ENCODE peak calls at places on chromosomes 6 and 20, in nine cellular contexts. C, M, F, K, S, Z, I, L and G are unnamed samples.

GRCh38 chr20:60137657-60138245 is 179.5 kb downstream of the CDH26 start:
- DNase-seq in C (no peak), M (no peak), F (no peak), K (peak), S (peak), Z (no peak), I (no peak), L (no peak), G (no peak)

GRCh38 chr20:22503577-22503976 is 80.8 kb downstream of the FOXA2 start:
- DNase-seq in C (no peak), M (no peak), F (no peak), K (no peak), S (no peak), Z (no peak), I (no peak), L (no peak), G (no peak)

GRCh38 chr20:42392417-42392816 is 774.2 kb upstream of the CHD6 start:
- DNase-seq in C (no peak), M (no peak), F (no peak), K (no peak), S (no peak), Z (no peak), I (no peak), L (no peak), G (no peak)

GRCh38 chr20:1278323-1278660 is 12.2 kb downstream of the SNPH start:
- DNase-seq in C (no peak), M (no peak), F (no peak), K (no peak), S (no peak), Z (no peak), I (no peak), L (no peak), G (no peak)

GRCh38 chr6:151690303-151690702 is 117.2 kb upstream of the ESR1 start:
- DNase-seq in C (no peak), M (no peak), F (no peak), K (peak), S (peak), Z (no peak), I (no peak), L (no peak), G (no peak)

GRCh38 chr6:134080171-134080795 is 27.9 kb upstream of the SLC2A12 start:
- DNase-seq in C (no peak), M (no peak), F (no peak), K (no peak), S (peak), Z (no peak), I (no peak), L (no peak), G (no peak)

GRCh38 chr6:141451508-141452353 is 681.0 kb upstream of the GJE1 start:
- DNase-seq in C (no peak), M (no peak), F (no peak), K (no peak), S (no peak), Z (no peak), I (no peak), L (no peak), G (no peak)

GRCh38 chr6:127451388-127451787 is 7.8 kb downstream of the KIAA0408 start:
- DNase-seq in C (no peak), M (no peak), F (no peak), K (no peak), S (no peak), Z (no peak), I (no peak), L (no peak), G (no peak)

GRCh38 chr20:32079655-32080109 is 27.6 kb downstream of the HCK start:
- DNase-seq in C (no peak), M (peak), F (no peak), K (no peak), S (no peak), Z (no peak), I (no peak), L (no peak), G (no peak)

GRCh38 chr6:97594834-97595233 is 311.8 kb upstream of the MMS22L start:
- DNase-seq in C (no peak), M (no peak), F (no peak), K (no peak), S (no peak), Z (no peak), I (no peak), L (no peak), G (no peak)

GRCh38 chr20:40970218-40970617 is 58.4 kb upstream of the TOP1 start:
- DNase-seq in C (no peak), M (peak), F (no peak), K (no peak), S (no peak), Z (no peak), I (peak), L (no peak), G (peak)

GRCh38 chr20:19834783-19835182 is 76.7 kb downstream of the RIN2 start:
- DNase-seq in C (no peak), M (no peak), F (no peak), K (no peak), S (no peak), Z (no peak), I (no peak), L (no peak), G (no peak)

GRCh38 chr6:43310137-43310536 is 1.5 kb upstream of the CRIP3 start:
- DNase-seq in C (no peak), M (no peak), F (no peak), K (no peak), S (no peak), Z (no peak), I (no peak), L (no peak), G (no peak)

GRCh38 chr6:43803783-43804549 is 34.0 kb downstream of the VEGFA start:
- DNase-seq in C (no peak), M (no peak), F (no peak), K (no peak), S (no peak), Z (no peak), I (no peak), L (no peak), G (no peak)

GRCh38 chr6:1554241-1554880 is 55.4 kb upstream of the FOXC1 start:
- DNase-seq in C (no peak), M (no peak), F (no peak), K (no peak), S (peak), Z (no peak), I (no peak), L (no peak), G (peak)

GRCh38 chr6:34940030-34940434 is 51.0 kb downstream of the ANKS1A start:
- DNase-seq in C (no peak), M (no peak), F (no peak), K (no peak), S (no peak), Z (no peak), I (no peak), L (no peak), G (no peak)

GRCh38 chr6:106372838-106373501 is 12.5 kb downstream of the CRYBG1 start:
- DNase-seq in C (no peak), M (no peak), F (no peak), K (no peak), S (no peak), Z (no peak), I (no peak), L (no peak), G (no peak)

GRCh38 chr6:159075506-159076100 is 30.8 kb upstream of the TAGAP start:
- DNase-seq in C (no peak), M (no peak), F (no peak), K (no peak), S (no peak), Z (peak), I (no peak), L (no peak), G (peak)

GRCh38 chr6:153503810-153504209 is 372.7 kb upstream of the RGS17 start:
- DNase-seq in C (no peak), M (peak), F (no peak), K (peak), S (no peak), Z (no peak), I (no peak), L (no peak), G (no peak)

GRCh38 chr6:127192911-127193503 is 73.7 kb upstream of the RNF146 start:
- DNase-seq in C (no peak), M (no peak), F (no peak), K (no peak), S (no peak), Z (no peak), I (no peak), L (no peak), G (no peak)

GRCh38 chr6:102494808-102495207 is 1101.3 kb downstream of the GRIK2 start:
- DNase-seq in C (no peak), M (no peak), F (no peak), K (no peak), S (no peak), Z (no peak), I (no peak), L (no peak), G (no peak)

GRCh38 chr6:142187209-142187608 is 40.1 kb downstream of the VTA1 start:
- DNase-seq in C (no peak), M (no peak), F (no peak), K (no peak), S (no peak), Z (no peak), I (no peak), L (no peak), G (no peak)

GRCh38 chr20:37564388-37565133 is 36.9 kb upstream of the BLCAP start:
- DNase-seq in C (no peak), M (peak), F (peak), K (peak), S (peak), Z (no peak), I (no peak), L (peak), G (peak)

GRCh38 chr6:18226451-18226850 is 37.9 kb downstream of the DEK start:
- DNase-seq in C (no peak), M (no peak), F (no peak), K (no peak), S (no peak), Z (no peak), I (peak), L (no peak), G (no peak)

GRCh38 chr6:138410972-138411667 is 7.1 kb downstream of the HEBP2 start:
- DNase-seq in C (no peak), M (no peak), F (no peak), K (no peak), S (no peak), Z (no peak), I (no peak), L (no peak), G (no peak)

GRCh38 chr6:157710604-157711003 is 112.4 kb upstream of the SNX9 start:
- DNase-seq in C (peak), M (no peak), F (no peak), K (no peak), S (no peak), Z (no peak), I (no peak), L (no peak), G (no peak)

GRCh38 chr6:4327841-4328240 is 192.5 kb upstream of the ECI2 start:
- DNase-seq in C (no peak), M (no peak), F (no peak), K (no peak), S (no peak), Z (no peak), I (no peak), L (no peak), G (no peak)

GRCh38 chr6:110951986-110952794 is 6.3 kb upstream of the GTF3C6 start:
- DNase-seq in C (no peak), M (no peak), F (no peak), K (no peak), S (no peak), Z (no peak), I (no peak), L (no peak), G (no peak)

GRCh38 chr6:25961619-25962367 is 809 bp upstream of the TRIM38 start:
- DNase-seq in C (no peak), M (no peak), F (no peak), K (peak), S (no peak), Z (peak), I (no peak), L (no peak), G (no peak)
- TF ChIP-seq CTCF in C (no peak), M (no peak), F (no peak), K (peak), S (no peak), Z (no peak), I (no peak), L (no peak), G (no peak)

GRCh38 chr6:154656660-154657059 is 76.6 kb upstream of the SCAF8 start:
- DNase-seq in C (no peak), M (no peak), F (no peak), K (no peak), S (no peak), Z (no peak), I (no peak), L (no peak), G (no peak)

DNA sequence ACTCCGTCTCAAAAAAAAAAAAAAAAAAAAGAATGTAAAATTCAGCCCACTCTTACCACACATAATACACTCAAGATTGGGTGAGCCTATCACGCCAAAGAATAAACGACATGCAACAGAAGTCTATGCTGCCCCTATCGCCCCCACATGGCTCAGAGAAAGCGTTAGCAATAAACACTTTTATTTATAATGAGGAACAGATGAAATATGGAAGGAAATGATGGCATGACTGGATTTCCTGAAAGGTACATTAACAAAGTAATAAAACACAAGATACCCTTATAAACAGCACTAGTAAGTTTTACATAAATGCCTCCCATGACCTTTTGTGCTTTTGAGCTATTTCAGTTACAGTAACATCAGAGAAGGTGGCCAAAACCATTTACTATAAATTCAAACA is 71.5 kb upstream of the SCAF8 start:
- DNase-seq in C (no peak), M (no peak), F (no peak), K (no peak), S (no peak), Z (no peak), I (no peak), L (no peak), G (no peak)
- TF ChIP-seq CTCF in C (no peak), M (peak), F (no peak), K (no peak), S (no peak), Z (no peak), I (no peak), L (no peak), G (no peak)

DNA sequence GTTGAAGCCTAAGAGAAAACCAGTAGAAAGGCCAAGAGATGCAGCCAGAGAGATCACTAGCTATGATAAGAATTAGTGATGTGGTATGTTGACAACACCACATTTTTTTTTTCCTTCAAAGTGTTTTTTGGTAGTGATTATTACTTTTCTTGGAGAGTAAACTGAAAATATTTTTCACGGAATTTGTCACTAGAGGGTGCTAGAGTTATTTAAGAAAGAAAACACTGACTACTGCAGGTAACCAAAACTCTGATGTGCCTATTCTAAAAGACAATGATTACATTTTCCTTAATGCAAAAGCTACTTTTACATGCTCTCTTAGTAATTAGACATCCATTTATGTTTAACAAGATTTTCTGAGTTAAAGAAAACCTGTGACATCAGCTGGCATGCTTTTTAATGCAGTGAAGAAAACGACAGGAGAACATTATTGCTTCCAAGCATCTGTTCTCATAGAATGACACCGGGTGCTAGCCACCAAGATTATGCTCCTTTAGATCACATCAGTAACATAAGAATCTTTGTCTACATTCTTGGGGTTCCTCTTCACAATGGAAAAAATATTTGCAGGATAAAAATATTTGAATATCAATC is 28.8 kb downstream of the RWDD2A start:
- DNase-seq in C (no peak), M (no peak), F (no peak), K (peak), S (peak), Z (no peak), I (no peak), L (no peak), G (no peak)
- TF ChIP-seq CTCF in C (no peak), M (peak), F (peak), K (peak), S (peak), Z (peak), I (no peak), L (peak), G (peak)

GRCh38 chr20:18377896-18378481 is 88.8 kb downstream of the DZANK1 start:
- DNase-seq in C (no peak), M (no peak), F (no peak), K (no peak), S (no peak), Z (no peak), I (no peak), L (no peak), G (no peak)

DNA sequence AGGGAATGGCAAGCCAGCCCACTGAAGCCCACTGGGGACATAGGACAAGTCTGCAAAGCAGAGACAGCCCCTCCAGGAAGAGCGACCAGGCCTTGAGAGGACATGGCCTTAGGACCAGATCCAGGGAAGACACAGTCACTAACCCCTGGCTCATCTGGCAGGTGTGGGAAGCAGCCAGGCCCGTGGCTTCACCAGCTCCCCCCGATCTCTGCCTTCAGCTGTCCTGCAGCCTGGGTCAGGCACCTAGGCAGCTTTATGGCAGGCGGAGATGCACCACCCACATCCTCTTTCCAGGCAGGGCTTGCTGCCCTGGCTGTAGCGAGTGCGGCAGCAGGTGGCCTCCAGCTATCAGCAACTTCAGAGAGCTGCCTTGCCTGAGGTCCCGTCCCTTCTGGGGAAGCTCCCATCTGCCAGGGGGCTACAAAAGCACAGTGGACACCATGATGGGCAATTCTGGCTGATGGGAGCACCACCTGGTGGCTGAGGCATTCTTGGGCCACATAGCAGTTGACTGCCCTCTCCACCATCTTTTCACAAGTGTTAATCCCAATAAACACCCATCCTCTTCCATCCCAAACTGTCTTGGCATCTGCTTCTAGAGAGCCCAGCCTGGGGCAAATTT is 85.8 kb downstream of the DZANK1 start:
- DNase-seq in C (no peak), M (peak), F (no peak), K (no peak), S (no peak), Z (no peak), I (no peak), L (no peak), G (no peak)
- TF ChIP-seq CTCF in C (no peak), M (peak), F (no peak), K (no peak), S (no peak), Z (no peak), I (no peak), L (peak), G (no peak)

GRCh38 chr20:36349384-36350170 is 43.4 kb downstream of the DLGAP4 start:
- DNase-seq in C (no peak), M (no peak), F (peak), K (no peak), S (no peak), Z (no peak), I (no peak), L (no peak), G (no peak)
- TF ChIP-seq CTCF in C (no peak), M (no peak), F (no peak), K (no peak), S (no peak), Z (no peak), I (no peak), L (no peak), G (no peak)

GRCh38 chr6:160510976-160511617 is 153.0 kb downstream of the LPA start:
- DNase-seq in C (no peak), M (no peak), F (no peak), K (no peak), S (no peak), Z (no peak), I (no peak), L (no peak), G (no peak)

GRCh38 chr6:160510199-160510598 is 153.9 kb downstream of the LPA start:
- DNase-seq in C (no peak), M (no peak), F (no peak), K (no peak), S (no peak), Z (no peak), I (no peak), L (no peak), G (no peak)

GRCh38 chr6:160505970-160506369 is 157.8 kb downstream of the SLC22A3 start:
- DNase-seq in C (no peak), M (no peak), F (no peak), K (no peak), S (no peak), Z (no peak), I (no peak), L (no peak), G (no peak)

GRCh38 chr6:160507420-160507819 is 156.7 kb downstream of the LPA start:
- DNase-seq in C (no peak), M (no peak), F (no peak), K (no peak), S (no peak), Z (no peak), I (no peak), L (no peak), G (no peak)

DNA sequence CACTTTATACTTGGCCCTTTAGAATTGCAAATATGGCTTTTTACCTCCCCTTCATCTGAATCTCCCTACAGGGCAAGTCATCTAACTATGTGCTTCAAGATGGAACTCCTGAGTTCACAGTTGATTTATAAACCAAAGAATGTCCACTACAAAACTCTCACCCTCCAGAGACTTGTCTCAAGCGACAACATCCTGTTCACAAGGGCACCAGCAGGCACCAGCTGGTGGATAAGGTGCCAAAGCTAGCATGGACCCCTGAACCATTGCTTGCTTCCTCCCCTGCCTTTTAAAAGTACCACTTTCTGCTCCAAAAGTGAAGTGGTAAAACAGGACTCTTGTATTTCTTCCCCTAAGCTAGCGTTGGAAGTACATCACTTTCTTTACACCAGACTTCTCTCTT is 154.5 kb downstream of the LPA start:
- DNase-seq in C (no peak), M (no peak), F (no peak), K (no peak), S (no peak), Z (no peak), I (no peak), L (no peak), G (no peak)
- TF ChIP-seq CTCF in C (no peak), M (no peak), F (no peak), K (no peak), S (no peak), Z (no peak), I (no peak), L (no peak), G (no peak)

GRCh38 chr20:21028921-21029320 is 77.2 kb downstream of the LINC00237 start:
- DNase-seq in C (no peak), M (no peak), F (no peak), K (no peak), S (no peak), Z (no peak), I (no peak), L (no peak), G (no peak)

GRCh38 chr20:21026951-21027350 is 79.2 kb downstream of the LINC00237 start:
- DNase-seq in C (no peak), M (no peak), F (no peak), K (no peak), S (no peak), Z (no peak), I (no peak), L (no peak), G (no peak)

GRCh38 chr20:21028436-21028835 is 77.7 kb downstream of the LINC00237 start:
- DNase-seq in C (no peak), M (no peak), F (no peak), K (no peak), S (no peak), Z (no peak), I (no peak), L (no peak), G (no peak)

GRCh38 chr20:21029356-21029755 is 76.8 kb downstream of the LINC00237 start:
- DNase-seq in C (no peak), M (no peak), F (no peak), K (no peak), S (no peak), Z (no peak), I (no peak), L (no peak), G (no peak)

DNA sequence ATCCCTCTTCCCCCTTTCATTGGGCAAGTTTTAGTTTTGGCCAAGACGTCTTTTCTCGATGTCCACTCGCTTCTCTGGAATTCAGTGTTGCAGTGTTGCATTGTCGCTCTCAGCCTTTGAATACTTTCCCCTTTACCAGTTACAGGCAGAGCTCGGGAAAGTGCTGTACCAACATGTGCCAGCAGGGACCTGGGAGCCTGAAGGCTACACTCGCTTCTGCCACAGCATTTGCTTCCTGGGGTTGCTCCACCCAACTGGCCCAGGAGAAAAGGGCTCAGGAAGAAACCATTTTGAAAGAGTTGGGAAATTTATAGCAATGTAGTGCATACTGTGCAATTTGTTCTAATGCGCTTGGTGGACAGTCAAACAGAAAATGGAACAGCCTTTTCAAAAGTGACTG is 78.6 kb downstream of the LINC00237 start:
- DNase-seq in C (no peak), M (peak), F (no peak), K (no peak), S (no peak), Z (no peak), I (no peak), L (no peak), G (no peak)
- TF ChIP-seq CTCF in C (peak), M (peak), F (no peak), K (no peak), S (no peak), Z (no peak), I (no peak), L (peak), G (no peak)